ENCODE peak calls at places on chromosome 7, in four cellular contexts. One of them, this sample, is unnamed.

GRCh38 chr7:67916571-67916970 is 919.9 kb downstream of the TYW1 start:
- DNase-seq in GM03348: no peak
- DNase-seq in activated T-cell treated with anti-CD3 and anti-CD28 coated beads, Interleukin-2, amount 50 U/mL, for 4 hours: no peak
- DNase-seq in HCEC 1CT: no peak
- DNase-seq in this sample: no peak

GRCh38 chr7:137904826-137905225 is 58.1 kb upstream of the DGKI start:
- DNase-seq in GM03348: no peak
- DNase-seq in activated T-cell treated with anti-CD3 and anti-CD28 coated beads, Interleukin-2, amount 50 U/mL, for 4 hours: no peak
- DNase-seq in HCEC 1CT: no peak
- DNase-seq in this sample: no peak

GRCh38 chr7:71612011-71612410 is 480.1 kb downstream of the GALNT17 start:
- DNase-seq in GM03348: no peak
- DNase-seq in activated T-cell treated with anti-CD3 and anti-CD28 coated beads, Interleukin-2, amount 50 U/mL, for 4 hours: no peak
- DNase-seq in HCEC 1CT: no peak
- DNase-seq in this sample: no peak

GRCh38 chr7:36736827-36737211 is 12.5 kb upstream of the AOAH start:
- DNase-seq in GM03348: no peak
- DNase-seq in activated T-cell treated with anti-CD3 and anti-CD28 coated beads, Interleukin-2, amount 50 U/mL, for 4 hours: no peak
- DNase-seq in HCEC 1CT: no peak
- DNase-seq in this sample: no peak

GRCh38 chr7:134121632-134122139 is 5.5 kb upstream of the LRGUK start:
- DNase-seq in GM03348: no peak
- DNase-seq in activated T-cell treated with anti-CD3 and anti-CD28 coated beads, Interleukin-2, amount 50 U/mL, for 4 hours: no peak
- DNase-seq in HCEC 1CT: no peak
- DNase-seq in this sample: no peak

GRCh38 chr7:120842131-120842621 is 15.8 kb downstream of the TSPAN12 start:
- DNase-seq in GM03348: no peak
- DNase-seq in activated T-cell treated with anti-CD3 and anti-CD28 coated beads, Interleukin-2, amount 50 U/mL, for 4 hours: no peak
- DNase-seq in HCEC 1CT: no peak
- DNase-seq in this sample: no peak

GRCh38 chr7:100692578-100692961 is 1.5 kb downstream of the GIGYF1 start:
- DNase-seq in GM03348: no peak
- DNase-seq in activated T-cell treated with anti-CD3 and anti-CD28 coated beads, Interleukin-2, amount 50 U/mL, for 4 hours: no peak
- DNase-seq in HCEC 1CT: no peak
- DNase-seq in this sample: no peak

GRCh38 chr7:111532625-111533024 is 29.7 kb downstream of the IMMP2L start:
- DNase-seq in GM03348: no peak
- DNase-seq in activated T-cell treated with anti-CD3 and anti-CD28 coated beads, Interleukin-2, amount 50 U/mL, for 4 hours: no peak
- DNase-seq in HCEC 1CT: no peak
- DNase-seq in this sample: no peak

GRCh38 chr7:138974675-138975237 is 6.4 kb downstream of the KIAA1549 start:
- DNase-seq in GM03348: no peak
- DNase-seq in activated T-cell treated with anti-CD3 and anti-CD28 coated beads, Interleukin-2, amount 50 U/mL, for 4 hours: no peak
- DNase-seq in HCEC 1CT: no peak
- DNase-seq in this sample: no peak

GRCh38 chr7:74180866-74181265 is 6.7 kb downstream of the EIF4H start:
- DNase-seq in GM03348: no peak
- DNase-seq in activated T-cell treated with anti-CD3 and anti-CD28 coated beads, Interleukin-2, amount 50 U/mL, for 4 hours: no peak
- DNase-seq in HCEC 1CT: no peak
- DNase-seq in this sample: no peak

GRCh38 chr7:73909996-73910395 is 49.0 kb downstream of the TMEM270 start:
- DNase-seq in GM03348: no peak
- DNase-seq in activated T-cell treated with anti-CD3 and anti-CD28 coated beads, Interleukin-2, amount 50 U/mL, for 4 hours: no peak
- DNase-seq in HCEC 1CT: no peak
- DNase-seq in this sample: no peak

GRCh38 chr7:14596421-14596820 is 306.1 kb downstream of the DGKB start:
- DNase-seq in GM03348: peak
- DNase-seq in activated T-cell treated with anti-CD3 and anti-CD28 coated beads, Interleukin-2, amount 50 U/mL, for 4 hours: no peak
- DNase-seq in HCEC 1CT: peak
- DNase-seq in this sample: no peak

GRCh38 chr7:105816954-105817615 is 59.3 kb downstream of the ATXN7L1 start:
- DNase-seq in GM03348: no peak
- DNase-seq in activated T-cell treated with anti-CD3 and anti-CD28 coated beads, Interleukin-2, amount 50 U/mL, for 4 hours: no peak
- DNase-seq in HCEC 1CT: no peak
- DNase-seq in this sample: no peak

GRCh38 chr7:155461631-155462030 is 3.7 kb downstream of the EN2 start:
- DNase-seq in GM03348: no peak
- DNase-seq in activated T-cell treated with anti-CD3 and anti-CD28 coated beads, Interleukin-2, amount 50 U/mL, for 4 hours: no peak
- DNase-seq in HCEC 1CT: no peak
- DNase-seq in this sample: no peak

GRCh38 chr7:30422922-30423321 is 55.7 kb downstream of the NOD1 start:
- DNase-seq in GM03348: no peak
- DNase-seq in activated T-cell treated with anti-CD3 and anti-CD28 coated beads, Interleukin-2, amount 50 U/mL, for 4 hours: no peak
- DNase-seq in HCEC 1CT: no peak
- DNase-seq in this sample: no peak

GRCh38 chr7:23802720-23803397 is 92.8 kb downstream of the STK31 start:
- DNase-seq in GM03348: no peak
- DNase-seq in activated T-cell treated with anti-CD3 and anti-CD28 coated beads, Interleukin-2, amount 50 U/mL, for 4 hours: no peak
- DNase-seq in HCEC 1CT: no peak
- DNase-seq in this sample: no peak

GRCh38 chr7:23698822-23699221 is 11.2 kb upstream of the STK31 start:
- DNase-seq in GM03348: no peak
- DNase-seq in activated T-cell treated with anti-CD3 and anti-CD28 coated beads, Interleukin-2, amount 50 U/mL, for 4 hours: no peak
- DNase-seq in HCEC 1CT: no peak
- DNase-seq in this sample: no peak

GRCh38 chr7:76317782-76318487 is 15.5 kb downstream of the HSPB1 start:
- DNase-seq in GM03348: peak
- DNase-seq in activated T-cell treated with anti-CD3 and anti-CD28 coated beads, Interleukin-2, amount 50 U/mL, for 4 hours: peak
- DNase-seq in HCEC 1CT: peak
- DNase-seq in this sample: peak

GRCh38 chr7:139661043-139661440 is 116.8 kb downstream of the HIPK2 start:
- DNase-seq in GM03348: no peak
- DNase-seq in activated T-cell treated with anti-CD3 and anti-CD28 coated beads, Interleukin-2, amount 50 U/mL, for 4 hours: no peak
- DNase-seq in HCEC 1CT: no peak
- DNase-seq in this sample: no peak

GRCh38 chr7:148327379-148327778 is 263.2 kb upstream of the C7orf33 start:
- DNase-seq in GM03348: no peak
- DNase-seq in activated T-cell treated with anti-CD3 and anti-CD28 coated beads, Interleukin-2, amount 50 U/mL, for 4 hours: no peak
- DNase-seq in HCEC 1CT: no peak
- DNase-seq in this sample: no peak

GRCh38 chr7:153061913-153062528 is 302.5 kb downstream of the ACTR3B start:
- DNase-seq in GM03348: no peak
- DNase-seq in activated T-cell treated with anti-CD3 and anti-CD28 coated beads, Interleukin-2, amount 50 U/mL, for 4 hours: no peak
- DNase-seq in HCEC 1CT: no peak
- DNase-seq in this sample: no peak

GRCh38 chr7:79317728-79318127 is 135.7 kb downstream of the MAGI2 start:
- DNase-seq in GM03348: peak
- DNase-seq in activated T-cell treated with anti-CD3 and anti-CD28 coated beads, Interleukin-2, amount 50 U/mL, for 4 hours: no peak
- DNase-seq in HCEC 1CT: peak
- DNase-seq in this sample: no peak

GRCh38 chr7:103793614-103794013 is 195.8 kb downstream of the RELN start:
- DNase-seq in GM03348: no peak
- DNase-seq in activated T-cell treated with anti-CD3 and anti-CD28 coated beads, Interleukin-2, amount 50 U/mL, for 4 hours: no peak
- DNase-seq in HCEC 1CT: no peak
- DNase-seq in this sample: no peak

GRCh38 chr7:104943502-104944343 is 70.3 kb upstream of the KMT2E start:
- DNase-seq in GM03348: no peak
- DNase-seq in activated T-cell treated with anti-CD3 and anti-CD28 coated beads, Interleukin-2, amount 50 U/mL, for 4 hours: peak
- DNase-seq in HCEC 1CT: no peak
- DNase-seq in this sample: peak

GRCh38 chr7:137873524-137873923 is 26.8 kb upstream of the DGKI start:
- DNase-seq in GM03348: peak
- DNase-seq in activated T-cell treated with anti-CD3 and anti-CD28 coated beads, Interleukin-2, amount 50 U/mL, for 4 hours: no peak
- DNase-seq in HCEC 1CT: no peak
- DNase-seq in this sample: no peak

GRCh38 chr7:39880556-39880955 is 69.5 kb upstream of the CDK13 start:
- DNase-seq in GM03348: peak
- DNase-seq in activated T-cell treated with anti-CD3 and anti-CD28 coated beads, Interleukin-2, amount 50 U/mL, for 4 hours: no peak
- DNase-seq in HCEC 1CT: peak
- DNase-seq in this sample: no peak

GRCh38 chr7:23074443-23075244 is 30.9 kb upstream of the KLHL7 start:
- DNase-seq in GM03348: no peak
- DNase-seq in activated T-cell treated with anti-CD3 and anti-CD28 coated beads, Interleukin-2, amount 50 U/mL, for 4 hours: no peak
- DNase-seq in HCEC 1CT: no peak
- DNase-seq in this sample: no peak

GRCh38 chr7:142039231-142039630 is 43.6 kb downstream of the MGAM start:
- DNase-seq in GM03348: no peak
- DNase-seq in activated T-cell treated with anti-CD3 and anti-CD28 coated beads, Interleukin-2, amount 50 U/mL, for 4 hours: no peak
- DNase-seq in HCEC 1CT: no peak
- DNase-seq in this sample: no peak

GRCh38 chr7:110307776-110308175 is 783.2 kb upstream of the LRRN3 start:
- DNase-seq in GM03348: no peak
- DNase-seq in activated T-cell treated with anti-CD3 and anti-CD28 coated beads, Interleukin-2, amount 50 U/mL, for 4 hours: no peak
- DNase-seq in HCEC 1CT: no peak
- DNase-seq in this sample: no peak

GRCh38 chr7:35988818-35989217 is 164.2 kb upstream of the EEPD1 start:
- DNase-seq in GM03348: no peak
- DNase-seq in activated T-cell treated with anti-CD3 and anti-CD28 coated beads, Interleukin-2, amount 50 U/mL, for 4 hours: no peak
- DNase-seq in HCEC 1CT: no peak
- DNase-seq in this sample: no peak

GRCh38 chr7:106418094-106418493 is 133.3 kb upstream of the NAMPT start:
- DNase-seq in GM03348: no peak
- DNase-seq in activated T-cell treated with anti-CD3 and anti-CD28 coated beads, Interleukin-2, amount 50 U/mL, for 4 hours: no peak
- DNase-seq in HCEC 1CT: peak
- DNase-seq in this sample: no peak

GRCh38 chr7:46744957-46745699 is 824.1 kb upstream of the IGFBP3 start:
- DNase-seq in GM03348: no peak
- DNase-seq in activated T-cell treated with anti-CD3 and anti-CD28 coated beads, Interleukin-2, amount 50 U/mL, for 4 hours: no peak
- DNase-seq in HCEC 1CT: no peak
- DNase-seq in this sample: no peak

GRCh38 chr7:95725170-95725569 is 47.2 kb upstream of the DYNC1I1 start:
- DNase-seq in GM03348: no peak
- DNase-seq in activated T-cell treated with anti-CD3 and anti-CD28 coated beads, Interleukin-2, amount 50 U/mL, for 4 hours: no peak
- DNase-seq in HCEC 1CT: no peak
- DNase-seq in this sample: no peak

GRCh38 chr7:12470930-12471329 is 67.3 kb upstream of the VWDE start:
- DNase-seq in GM03348: no peak
- DNase-seq in activated T-cell treated with anti-CD3 and anti-CD28 coated beads, Interleukin-2, amount 50 U/mL, for 4 hours: no peak
- DNase-seq in HCEC 1CT: no peak
- DNase-seq in this sample: no peak

GRCh38 chr7:18753972-18754610 is 258.5 kb downstream of the HDAC9 start:
- DNase-seq in GM03348: peak
- DNase-seq in activated T-cell treated with anti-CD3 and anti-CD28 coated beads, Interleukin-2, amount 50 U/mL, for 4 hours: no peak
- DNase-seq in HCEC 1CT: peak
- DNase-seq in this sample: no peak

GRCh38 chr7:6725003-6725402 is 18.3 kb upstream of the ZNF12 start:
- DNase-seq in GM03348: no peak
- DNase-seq in activated T-cell treated with anti-CD3 and anti-CD28 coated beads, Interleukin-2, amount 50 U/mL, for 4 hours: no peak
- DNase-seq in HCEC 1CT: no peak
- DNase-seq in this sample: no peak